ENCODE peak calls at places on chromosomes 1 and 21, in four cellular contexts. P is IMR-90, O is endothelial cell of umbilical vein, D is neuronal stem cell. I is an unnamed sample.

GRCh38 chr1:27503961-27504587 is 14.1 kb upstream of the WASF2 start:
- DNase-seq in P (peak; percentile 35), O (peak; percentile 39), D (no peak), I (peak; percentile 30)

GRCh38 chr1:184755226-184756065 is 788 bp upstream of the EDEM3 start:
- DNase-seq in P (no peak), O (no peak), D (no peak), I (peak; percentile 24)

GRCh38 chr1:56469640-56470371 is 109.6 kb downstream of the PLPP3 start:
- DNase-seq in P (peak; percentile 57), O (peak; percentile 62), D (no peak), I (no peak)

GRCh38 chr1:114152211-114153050 is 1.2 kb downstream of the SYT6 start:
- DNase-seq in P (peak; percentile 24), O (peak; percentile 28), D (no peak), I (peak; percentile 75)

GRCh38 chr1:235073968-235074334 is 54.7 kb downstream of the TOMM20 start:
- DNase-seq in P (no peak), O (no peak), D (no peak), I (no peak)

GRCh38 chr1:15066191-15066590 is 87.4 kb upstream of the TMEM51 start:
- DNase-seq in P (no peak), O (no peak), D (no peak), I (no peak)

GRCh38 chr21:35026617-35027557 is 22.2 kb downstream of the RUNX1 start:
- DNase-seq in P (peak; percentile 48), O (peak; percentile 11), D (peak; percentile 21), I (peak; percentile 66)

GRCh38 chr1:183090386-183091006 is 67.3 kb downstream of the LAMC1 start:
- DNase-seq in P (peak; percentile 82), O (peak; percentile 29), D (no peak), I (no peak)

GRCh38 chr1:43858324-43858723 is 75.3 kb upstream of the ARTN start:
- DNase-seq in P (peak; percentile 99), O (no peak), D (peak; percentile 17), I (peak; percentile 44)

GRCh38 chr1:234589854-234590620 is 19.9 kb downstream of the IRF2BP2 start:
- DNase-seq in P (no peak), O (no peak), D (no peak), I (no peak)

GRCh38 chr21:28737671-28738279 is 254.9 kb downstream of the LTN1 start:
- DNase-seq in P (peak; percentile 59), O (peak; percentile 39), D (no peak), I (no peak)

DNA sequence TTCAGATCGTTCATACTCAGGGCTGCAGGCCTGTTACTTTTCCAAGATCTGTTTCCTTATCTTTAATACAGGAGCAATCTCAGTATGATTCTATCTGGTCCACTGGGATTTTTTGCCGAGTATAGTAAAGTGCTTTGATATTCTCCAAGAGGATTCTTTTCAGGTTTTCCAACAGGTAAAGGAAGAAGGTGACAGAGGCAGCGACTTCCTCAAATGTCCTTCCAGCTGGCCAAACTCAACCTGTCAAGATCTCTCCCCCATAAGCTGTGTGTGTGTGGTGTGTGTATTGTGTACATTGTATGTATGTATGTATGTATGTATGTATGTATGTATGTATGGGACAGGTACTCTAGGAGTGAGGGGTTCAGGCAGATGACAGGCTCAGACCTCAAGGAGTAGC is 1.1 kb downstream of the AKR1A1 start:
- DNase-seq in P (no peak), O (no peak), D (no peak), I (no peak)
- H3K9ac ChIP-seq in P (peak overlapping the region; percentile 92), O (peak overlapping the region; percentile 66), D (no peak overlapping the region), I (peak overlapping the region; percentile 51)

DNA sequence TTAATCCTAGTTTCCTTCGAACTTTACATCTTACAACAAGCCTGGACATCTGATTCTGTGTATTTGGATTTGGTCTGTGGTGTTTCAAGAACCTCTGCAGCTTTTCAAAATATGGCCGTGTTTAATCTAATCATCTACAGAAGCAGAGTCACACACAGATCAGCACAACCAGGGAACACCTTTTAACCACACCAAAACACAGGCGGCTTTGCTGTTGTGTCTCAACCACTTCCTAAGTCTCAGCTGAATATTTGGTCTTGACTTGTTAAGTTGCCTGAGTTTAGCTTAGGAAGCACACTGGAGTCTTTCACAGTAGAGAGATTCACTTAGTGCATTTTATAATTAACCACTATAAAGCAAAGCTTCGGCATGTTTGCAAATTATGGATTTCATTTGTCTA is 17.1 kb downstream of the ADAMTS5 start:
- DNase-seq in P (no peak), O (no peak), D (no peak), I (no peak)
- H3K36me3 ChIP-seq in P (peaks cover 27% of the 10 kb centered on the region), O (no peaks in the 10 kb centered on the region), D (no peaks in the 10 kb centered on the region), I (no peaks in the 10 kb centered on the region)

GRCh38 chr21:41316641-41317392 is at the start of gene FAM3B:
- DNase-seq in P (no peak), O (no peak), D (peak; percentile 15), I (peak; percentile 69)
- H3K9ac ChIP-seq in P (no peak within 1 kb of the TSS), O (no peak within 1 kb of the TSS), D (peak within 1 kb of the TSS; percentile 50), I (no peak within 1 kb of the TSS)

DNA sequence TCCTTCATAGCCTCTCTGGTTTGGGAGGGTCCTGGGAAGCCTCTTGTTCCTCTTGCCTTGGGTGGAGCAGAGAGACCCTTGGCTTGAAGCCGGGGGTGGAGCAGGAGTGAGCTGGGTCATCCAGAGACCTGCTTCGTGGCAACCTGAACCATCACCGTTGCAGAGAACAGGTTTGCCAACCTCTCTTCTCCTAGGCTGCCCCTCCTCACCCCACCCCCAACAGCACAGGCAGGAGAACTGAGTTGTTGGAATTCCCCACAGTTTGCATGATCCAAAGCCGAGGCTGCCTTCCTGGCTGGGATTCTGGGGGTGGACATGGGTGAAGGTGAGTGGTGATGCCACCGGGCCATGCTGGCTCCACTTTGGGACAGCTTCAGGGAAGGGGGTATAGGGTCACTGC is 2.2 kb downstream of the WNT4 start:
- DNase-seq in P (no peak), O (no peak), D (no peak), I (no peak)
- H3K36me3 ChIP-seq in P (no peaks in the 10 kb centered on the region), O (no peaks in the 10 kb centered on the region), D (no peaks in the 10 kb centered on the region), I (no peaks in the 10 kb centered on the region)

DNA sequence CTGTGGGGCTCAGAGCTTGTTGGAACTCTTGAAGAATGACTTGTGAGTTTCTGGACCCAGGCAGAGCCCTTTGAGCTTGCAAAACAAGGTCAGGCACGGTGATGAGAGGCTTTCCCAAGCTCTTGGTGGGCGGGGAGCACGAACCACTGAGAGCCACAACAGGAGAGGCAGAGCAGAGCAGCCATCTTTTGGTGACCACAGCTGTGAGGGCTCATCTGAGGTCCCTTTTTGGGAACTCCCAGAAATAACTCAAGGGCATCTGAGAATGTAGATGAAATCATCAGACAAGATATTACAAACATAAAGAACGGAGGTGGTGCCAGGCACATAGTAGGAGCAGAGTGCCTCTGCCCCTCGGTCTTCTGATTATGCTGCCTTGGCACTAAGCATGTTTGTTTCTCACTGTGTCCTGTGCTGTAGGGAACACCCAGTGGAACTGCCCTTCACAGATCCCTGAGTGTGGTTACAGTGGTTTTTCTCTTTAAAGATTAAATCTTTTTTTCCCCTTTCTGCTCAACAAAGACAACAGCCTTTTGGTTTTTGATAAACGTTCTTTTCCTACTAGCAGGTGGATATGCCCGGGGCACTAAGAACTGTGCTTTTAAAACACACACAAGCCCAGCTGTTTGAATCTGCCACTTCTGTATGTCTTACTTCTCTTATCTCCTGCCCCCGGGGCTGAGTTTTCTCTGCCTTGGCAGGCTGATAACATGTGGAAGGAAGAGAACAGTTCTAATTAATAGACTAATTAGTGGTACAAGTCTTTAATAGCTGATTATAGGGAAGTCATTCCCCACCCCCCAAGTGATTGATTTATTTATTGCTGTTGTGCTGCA is 37.7 kb downstream of the CD34 start:
- DNase-seq in P (no peak), O (no peak), D (no peak), I (no peak)
- H3K9ac ChIP-seq in P (no peak overlapping the region), O (no peak overlapping the region), D (no peak overlapping the region), I (no peak overlapping the region)

DNA sequence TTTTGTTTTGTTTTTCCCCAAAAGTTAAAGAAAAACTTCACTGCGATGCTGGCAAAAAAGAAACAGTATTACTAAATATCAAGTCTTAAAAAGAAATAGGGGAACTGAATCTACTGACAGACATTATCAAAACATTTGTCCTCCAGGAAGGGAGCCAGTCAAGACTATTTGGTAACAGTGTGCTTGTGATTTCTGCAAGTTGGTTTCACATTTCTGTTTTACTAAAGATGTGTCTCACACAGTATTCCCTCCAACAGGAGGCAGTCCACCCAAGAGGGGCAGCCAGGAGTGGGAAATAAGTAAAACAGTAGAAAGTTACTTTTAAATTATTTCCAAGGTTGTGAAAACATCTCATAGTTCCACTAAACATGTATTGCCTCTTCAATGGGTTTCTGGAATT is 74.4 kb upstream of the SDC3 start:
- DNase-seq in P (peak; percentile 52), O (no peak), D (no peak), I (no peak)
- H3K36me3 ChIP-seq in P (peaks cover 20% of the 10 kb centered on the region), O (peaks cover 9% of the 10 kb centered on the region), D (peaks cover 16% of the 10 kb centered on the region), I (peaks cover 11% of the 10 kb centered on the region)

GRCh38 chr1:226372885-226373284 is 35.0 kb downstream of the PARP1 start:
- DNase-seq in P (no peak), O (no peak), D (no peak), I (no peak)

GRCh38 chr1:226371866-226372490 is 35.9 kb downstream of the PARP1 start:
- DNase-seq in P (no peak), O (no peak), D (no peak), I (no peak)

GRCh38 chr1:226369110-226369509 is 38.8 kb downstream of the PARP1 start:
- DNase-seq in P (no peak), O (no peak), D (no peak), I (no peak)

GRCh38 chr1:226370144-226370923 is 37.6 kb downstream of the PARP1 start:
- DNase-seq in P (no peak), O (no peak), D (no peak), I (no peak)

DNA sequence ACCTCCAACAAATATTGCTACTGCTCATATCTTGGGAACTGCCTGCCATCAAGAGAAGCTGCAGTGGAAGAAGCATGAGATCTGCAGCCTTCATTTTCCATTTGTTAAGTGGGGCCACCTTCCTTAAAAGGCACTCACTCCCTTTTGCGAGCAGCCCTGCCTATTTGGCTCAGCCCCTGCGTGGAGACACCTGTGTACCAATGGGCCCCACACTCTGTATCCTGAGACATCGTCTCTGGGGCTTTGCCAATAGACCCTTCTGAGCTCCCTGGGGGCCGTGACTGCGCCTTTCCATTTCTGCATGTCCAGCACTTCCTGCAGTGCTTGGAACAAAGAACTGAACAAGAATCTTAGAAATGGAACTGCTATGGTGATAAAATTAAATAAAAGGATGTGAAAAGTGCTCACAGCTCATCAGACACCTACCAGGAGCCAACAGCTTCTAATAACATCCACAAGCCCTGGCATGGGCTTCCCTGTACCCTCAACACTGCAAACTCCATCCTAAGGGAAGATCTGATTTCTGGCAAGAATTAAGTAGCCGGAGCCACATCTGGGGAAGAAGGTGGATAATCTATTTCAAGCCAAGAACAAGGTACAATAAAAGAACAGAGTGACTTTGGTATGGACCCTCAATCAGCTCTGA is 36.7 kb downstream of the PARP1 start:
- DNase-seq in P (no peak), O (no peak), D (no peak), I (no peak)
- H3K9ac ChIP-seq in P (no peak overlapping the region), O (no peak overlapping the region), D (no peak overlapping the region), I (no peak overlapping the region)

GRCh38 chr1:200405273-200405672 is 4.6 kb downstream of the ZNF281 start:
- DNase-seq in P (no peak), O (no peak), D (no peak), I (no peak)
- H3K36me3 ChIP-seq in P (peaks cover 20% of the 10 kb centered on the region), O (peaks cover 20% of the 10 kb centered on the region), D (peaks cover 14% of the 10 kb centered on the region), I (peaks cover 26% of the 10 kb centered on the region)